ENCODE peak calls at places on chromosomes 5 and 9, in nine cellular contexts. H is NCI-H460; P is COR-L47; X is stimulated activated naive CD4-positive, alpha-beta T cell treated with Interleukin-2 at 50 U/mL for 16 hours; Y is AML-193; D is PC-3; E is EL; K is SK-N-SH; I is heart left ventricle. S is an unnamed sample.

GRCh38 chr9:115369322-115369957 is 251.5 kb upstream of the TNC start:
- DNase-seq in X (no peak), I (no peak), E (peak), K (peak), H (peak), Y (no peak), D (no peak), P (peak), S (no peak)

GRCh38 chr5:76144892-76145291 is 61.7 kb downstream of the SV2C start:
- DNase-seq in D (no peak), K (no peak), X (no peak), H (no peak), P (no peak), Y (no peak), E (no peak), I (no peak), S (no peak)

GRCh38 chr5:6365142-6365976 is 13.0 kb downstream of the MED10 start:
- DNase-seq in P (no peak), I (no peak), E (peak), K (no peak), Y (no peak), H (no peak), D (peak), X (no peak), S (peak)

GRCh38 chr9:127942152-127943010 is 4.7 kb upstream of the DPM2 start:
- DNase-seq in K (peak), P (no peak), I (peak), H (no peak), E (peak), X (peak), D (peak), Y (peak), S (peak)

GRCh38 chr5:146366904-146367303 is 28.3 kb downstream of the POU4F3 start:
- DNase-seq in Y (no peak), E (no peak), I (no peak), K (no peak), X (no peak), H (no peak), P (no peak), D (no peak), S (no peak)

GRCh38 chr5:173781432-173781825 is 106.7 kb upstream of the CPEB4 start:
- DNase-seq in E (peak), H (no peak), X (no peak), Y (no peak), K (no peak), P (no peak), D (peak), I (no peak), S (no peak)

GRCh38 chr5:146176805-146177204 is 5.6 kb downstream of the LARS1 start:
- DNase-seq in I (no peak), P (no peak), D (no peak), E (no peak), K (no peak), H (no peak), X (no peak), Y (no peak), S (no peak)

GRCh38 chr5:173457482-173457881 is 129.3 kb upstream of the STC2 start:
- DNase-seq in X (no peak), E (peak), K (no peak), H (no peak), Y (no peak), P (no peak), I (peak), D (peak), S (no peak)

GRCh38 chr5:1641041-1641440 is 117.3 kb upstream of the LPCAT1 start:
- DNase-seq in E (no peak), D (no peak), I (no peak), H (no peak), K (no peak), Y (no peak), P (no peak), X (no peak), S (no peak)

GRCh38 chr5:110757118-110757729 is 18.4 kb downstream of the SLC25A46 start:
- DNase-seq in Y (peak), P (peak), I (no peak), X (no peak), H (peak), E (peak), D (peak), K (no peak), S (peak)

GRCh38 chr5:77333451-77334123 is 123.1 kb downstream of the PDE8B start:
- DNase-seq in E (no peak), K (peak), Y (no peak), X (no peak), D (no peak), I (no peak), P (no peak), H (no peak), S (no peak)

GRCh38 chr9:36739538-36740116 is 166.9 kb downstream of the MELK start:
- DNase-seq in Y (no peak), K (peak), D (no peak), I (no peak), P (no peak), X (no peak), E (no peak), H (no peak), S (no peak)

GRCh38 chr5:143714629-143715028 is 97.3 kb upstream of the HMHB1 start:
- DNase-seq in K (no peak), I (no peak), H (no peak), X (no peak), P (no peak), E (peak), Y (no peak), D (peak), S (no peak)

GRCh38 chr5:125987677-125988255 is 435.4 kb upstream of the GRAMD2B start:
- DNase-seq in E (no peak), D (no peak), H (no peak), P (no peak), Y (no peak), I (no peak), X (no peak), K (no peak), S (no peak)